ENCODE peak calls at places on chromosomes 5 and 9, in nine cellular contexts. A is GM12878; U is colonic mucosa; F is NCI-H69; K is NCI-H1105 treated with DMSO at 0.1 percent for 48 hours; J is brain microvascular endothelial cell; C is kidney tubule cell; Z is activated CD8-positive, alpha-beta memory T cell treated with anti-CD3 and anti-CD28 coated beads, Interleukin-2, amount 50 U/mL, for 48 hours; P is HFF-Myc. I is an unnamed sample.

GRCh38 chr9:71121275-71122168 is at the start of gene TRPM3:
- DNase-seq in A (no peak), U (no peak), F (no peak), K (no peak), J (no peak), C (no peak), Z (no peak), P (no peak), I (no peak)

GRCh38 chr5:164672931-164673694 is 1167.7 kb downstream of the MAT2B start:
- DNase-seq in A (no peak), U (no peak), F (peak; percentile 65), K (no peak), J (no peak), C (peak; percentile 4), Z (no peak), P (no peak), I (peak; percentile 26)

GRCh38 chr5:84816746-84817547 is 432.3 kb upstream of the EDIL3 start:
- DNase-seq in A (no peak), U (no peak), F (peak; percentile 65), K (no peak), J (no peak), C (no peak), Z (no peak), P (no peak), I (peak; percentile 52)

GRCh38 chr5:144504929-144505578 is 334.4 kb downstream of the KCTD16 start:
- DNase-seq in A (no peak), U (no peak), F (peak; percentile 92), K (peak; percentile 12), J (no peak), C (peak; percentile 30), Z (no peak), P (no peak), I (peak; percentile 63)

GRCh38 chr5:32051796-32052195 is 122.3 kb downstream of the GOLPH3 start:
- DNase-seq in A (no peak), U (no peak), F (no peak), K (no peak), J (no peak), C (no peak), Z (no peak), P (no peak), I (no peak)

GRCh38 chr9:71223953-71224538 is 102.6 kb upstream of the TRPM3 start:
- DNase-seq in A (no peak), U (no peak), F (no peak), K (no peak), J (no peak), C (no peak), Z (no peak), P (no peak), I (no peak)

GRCh38 chr5:54703091-54703490 is 185.5 kb downstream of the SNX18 start:
- DNase-seq in A (no peak), U (peak; percentile 43), F (peak; percentile 48), K (no peak), J (peak; percentile 67), C (peak; percentile 87), Z (no peak), P (peak; percentile 54), I (peak; percentile 64)

GRCh38 chr9:111050819-111051218 is 12.5 kb upstream of the LPAR1 start:
- DNase-seq in A (no peak), U (no peak), F (no peak), K (no peak), J (no peak), C (peak; percentile 5), Z (no peak), P (no peak), I (peak; percentile 25)

GRCh38 chr5:115028557-115028956 is 141.2 kb downstream of the TRIM36 start:
- DNase-seq in A (no peak), U (no peak), F (no peak), K (no peak), J (no peak), C (no peak), Z (no peak), P (no peak), I (no peak)

GRCh38 chr5:134055015-134055414 is 50.2 kb upstream of the VDAC1 start:
- DNase-seq in A (no peak), U (no peak), F (peak; percentile 35), K (no peak), J (no peak), C (no peak), Z (no peak), P (no peak), I (no peak)

GRCh38 chr9:73370053-73370452 is 218.4 kb downstream of the ANXA1 start:
- DNase-seq in A (no peak), U (no peak), F (peak; percentile 47), K (peak; percentile 95), J (no peak), C (no peak), Z (no peak), P (no peak), I (peak; percentile 85)

GRCh38 chr9:92066131-92066530 is 49.1 kb downstream of the SPTLC1 start:
- DNase-seq in A (no peak), U (no peak), F (no peak), K (no peak), J (no peak), C (no peak), Z (no peak), P (no peak), I (no peak)

GRCh38 chr9:21102311-21102710 is 24.6 kb upstream of the IFNB1 start:
- DNase-seq in A (no peak), U (no peak), F (no peak), K (no peak), J (peak; percentile 58), C (peak; percentile 41), Z (no peak), P (no peak), I (peak; percentile 30)

GRCh38 chr9:134189167-134189474 is 24.8 kb upstream of the RNU6ATAC start:
- DNase-seq in A (no peak), U (no peak), F (no peak), K (no peak), J (no peak), C (no peak), Z (no peak), P (no peak), I (no peak)

GRCh38 chr5:163005949-163006348 is 431.4 kb upstream of the CCNG1 start:
- DNase-seq in A (no peak), U (no peak), F (no peak), K (no peak), J (no peak), C (peak; percentile 61), Z (no peak), P (no peak), I (peak; percentile 55)

GRCh38 chr9:138072161-138072842 is 194.7 kb downstream of the CACNA1B start:
- DNase-seq in A (no peak), U (no peak), F (no peak), K (no peak), J (no peak), C (no peak), Z (peak; percentile 42), P (no peak), I (no peak)

GRCh38 chr9:81266674-81267073 is 422.7 kb downstream of the TLE1 start:
- DNase-seq in A (no peak), U (no peak), F (no peak), K (no peak), J (peak; percentile 60), C (peak; percentile 86), Z (no peak), P (no peak), I (peak; percentile 97)

GRCh38 chr5:77852514-77853352 is 76.6 kb upstream of the TBCA start:
- DNase-seq in A (peak; percentile 80), U (peak; percentile 58), F (peak; percentile 92), K (no peak), J (peak; percentile 69), C (peak; percentile 85), Z (no peak), P (no peak), I (no peak)

GRCh38 chr9:96500696-96501660 is 51.0 kb downstream of the HABP4 start:
- DNase-seq in A (no peak), U (no peak), F (no peak), K (no peak), J (peak; percentile 27), C (peak; percentile 42), Z (no peak), P (no peak), I (no peak)

GRCh38 chr9:35628389-35628991 is 10.3 kb upstream of the CD72 start:
- DNase-seq in A (no peak), U (no peak), F (no peak), K (no peak), J (no peak), C (no peak), Z (no peak), P (no peak), I (no peak)

GRCh38 chr9:22447607-22448305 is 1.1 kb downstream of the DMRTA1 start:
- DNase-seq in A (no peak), U (peak; percentile 39), F (peak; percentile 80), K (no peak), J (no peak), C (peak; percentile 60), Z (no peak), P (no peak), I (peak; percentile 55)

GRCh38 chr5:158538506-158539074 is 561.1 kb downstream of the EBF1 start:
- DNase-seq in A (peak; percentile 27), U (no peak), F (no peak), K (no peak), J (no peak), C (no peak), Z (no peak), P (no peak), I (no peak)

GRCh38 chr5:10633271-10634049 is 69.6 kb downstream of the ANKRD33B start:
- DNase-seq in A (no peak), U (no peak), F (no peak), K (no peak), J (no peak), C (no peak), Z (peak; percentile 74), P (no peak), I (no peak)